ENCODE peak calls at places on chromosomes 3 and 15, in six cellular contexts. L is LoVo; I is stimulated activated CD4-positive, alpha-beta T cell treated with anti-CD3 and anti-CD28 coated beads, Interleukin-4, amount 100 ng/mL, for 1 hour; E is Peyer's patch; O is tibial artery; U is adrenal gland. A is an unnamed sample.

GRCh38 chr15:67819636-67820035 is 5.7 kb upstream of the SKOR1 start:
- DNase-seq in O (no peak), I (no peak), E (no peak), U (no peak), L (no peak), A (no peak)

GRCh38 chr3:32467333-32468070 is 35.1 kb downstream of the CMTM6 start:
- DNase-seq in E (peak; percentile 80), L (peak; percentile 74), O (peak; percentile 77), U (peak; percentile 80), I (peak; percentile 79), A (peak; percentile 38)

GRCh38 chr3:114848087-114848486 is 299.0 kb downstream of the ZBTB20 start:
- DNase-seq in O (no peak), L (no peak), U (peak; percentile 51), E (no peak), I (no peak), A (no peak)

GRCh38 chr15:55599384-55599783 is 11.2 kb upstream of the PYGO1 start:
- DNase-seq in O (no peak), E (no peak), L (no peak), U (no peak), I (no peak), A (no peak)

GRCh38 chr3:197376020-197376419 is 77.6 kb upstream of the DLG1 start:
- DNase-seq in O (peak; percentile 37), I (no peak), E (no peak), U (peak; percentile 25), L (no peak), A (no peak)

GRCh38 chr15:98914626-98915025 is 93.0 kb downstream of the PGPEP1L start:
- DNase-seq in U (no peak), E (no peak), O (no peak), L (no peak), I (no peak), A (no peak)

GRCh38 chr3:54772707-54773106 is 155.2 kb downstream of the LRTM1 start:
- DNase-seq in E (no peak), I (no peak), U (no peak), L (no peak), O (no peak), A (no peak)

GRCh38 chr15:38398134-38398533 is 55.8 kb upstream of the FAM98B start:
- DNase-seq in I (no peak), L (peak; percentile 49), O (peak; percentile 78), U (no peak), E (no peak), A (peak; percentile 15)

GRCh38 chr3:99562138-99562537 is 76.3 kb upstream of the COL8A1 start:
- DNase-seq in I (no peak), O (no peak), E (no peak), L (no peak), U (no peak), A (no peak)

A was measured in gastrocnemius medialis.